ENCODE peak calls at places on chromosomes 11 and 22, in nine cellular contexts. One of them, this sample, is unnamed.

GRCh38 chr22:29269731-29270474 is 1.8 kb downstream of the EWSR1 start:
- ATAC-seq in body of pancreas: no peak
- ATAC-seq in memory B cell: no peak
- ATAC-seq in mucosa of descending colon: no peak
- ATAC-seq in activated naive CD4-positive, alpha-beta T cell treated with anti-CD3 and anti-CD28 coated beads, Interleukin-2, amount 50 U/mL, for 72 hours: no peak
- ATAC-seq in lower lobe of right lung: no peak
- ATAC-seq in heart right ventricle: no peak
- ATAC-seq in effector memory CD8-positive, alpha-beta T cell: no peak
- ATAC-seq in CD8-positive, alpha-beta T cell: no peak
- ATAC-seq in this sample: no peak

GRCh38 chr22:36470994-36471331 is 10.5 kb downstream of the TXN2 start:
- ATAC-seq in body of pancreas: no peak
- ATAC-seq in memory B cell: no peak
- ATAC-seq in mucosa of descending colon: peak; percentile 6
- ATAC-seq in activated naive CD4-positive, alpha-beta T cell treated with anti-CD3 and anti-CD28 coated beads, Interleukin-2, amount 50 U/mL, for 72 hours: no peak
- ATAC-seq in lower lobe of right lung: no peak
- ATAC-seq in heart right ventricle: no peak
- ATAC-seq in effector memory CD8-positive, alpha-beta T cell: no peak
- ATAC-seq in CD8-positive, alpha-beta T cell: no peak
- ATAC-seq in this sample: peak; percentile 12

GRCh38 chr22:45638197-45638596 is 33.4 kb upstream of the ATXN10 start:
- ATAC-seq in body of pancreas: no peak
- ATAC-seq in memory B cell: no peak
- ATAC-seq in mucosa of descending colon: no peak
- ATAC-seq in activated naive CD4-positive, alpha-beta T cell treated with anti-CD3 and anti-CD28 coated beads, Interleukin-2, amount 50 U/mL, for 72 hours: no peak
- ATAC-seq in lower lobe of right lung: no peak
- ATAC-seq in heart right ventricle: no peak
- ATAC-seq in effector memory CD8-positive, alpha-beta T cell: no peak
- ATAC-seq in CD8-positive, alpha-beta T cell: no peak
- ATAC-seq in this sample: no peak

GRCh38 chr11:124520253-124520854 is 23.1 kb downstream of the OR8B12 start:
- ATAC-seq in body of pancreas: no peak
- ATAC-seq in memory B cell: no peak
- ATAC-seq in mucosa of descending colon: no peak
- ATAC-seq in activated naive CD4-positive, alpha-beta T cell treated with anti-CD3 and anti-CD28 coated beads, Interleukin-2, amount 50 U/mL, for 72 hours: no peak
- ATAC-seq in lower lobe of right lung: no peak
- ATAC-seq in heart right ventricle: no peak
- ATAC-seq in effector memory CD8-positive, alpha-beta T cell: no peak
- ATAC-seq in CD8-positive, alpha-beta T cell: no peak
- ATAC-seq in this sample: no peak

GRCh38 chr11:118238947-118239346 is 13.2 kb downstream of the MPZL3 start:
- ATAC-seq in body of pancreas: no peak
- ATAC-seq in memory B cell: no peak
- ATAC-seq in mucosa of descending colon: no peak
- ATAC-seq in activated naive CD4-positive, alpha-beta T cell treated with anti-CD3 and anti-CD28 coated beads, Interleukin-2, amount 50 U/mL, for 72 hours: peak; percentile 30
- ATAC-seq in lower lobe of right lung: peak; percentile 20
- ATAC-seq in heart right ventricle: no peak
- ATAC-seq in effector memory CD8-positive, alpha-beta T cell: peak; percentile 12
- ATAC-seq in CD8-positive, alpha-beta T cell: no peak
- ATAC-seq in this sample: peak; percentile 7

GRCh38 chr11:120228794-120229384 is 11.1 kb upstream of the POU2F3 start:
- ATAC-seq in body of pancreas: no peak
- ATAC-seq in memory B cell: no peak
- ATAC-seq in mucosa of descending colon: no peak
- ATAC-seq in activated naive CD4-positive, alpha-beta T cell treated with anti-CD3 and anti-CD28 coated beads, Interleukin-2, amount 50 U/mL, for 72 hours: peak; percentile 20
- ATAC-seq in lower lobe of right lung: peak; percentile 4
- ATAC-seq in heart right ventricle: no peak
- ATAC-seq in effector memory CD8-positive, alpha-beta T cell: no peak
- ATAC-seq in CD8-positive, alpha-beta T cell: no peak
- ATAC-seq in this sample: no peak

GRCh38 chr22:34390400-34390799 is 470.1 kb upstream of the LARGE1 start:
- ATAC-seq in body of pancreas: no peak
- ATAC-seq in memory B cell: no peak
- ATAC-seq in mucosa of descending colon: no peak
- ATAC-seq in activated naive CD4-positive, alpha-beta T cell treated with anti-CD3 and anti-CD28 coated beads, Interleukin-2, amount 50 U/mL, for 72 hours: no peak
- ATAC-seq in lower lobe of right lung: no peak
- ATAC-seq in heart right ventricle: no peak
- ATAC-seq in effector memory CD8-positive, alpha-beta T cell: no peak
- ATAC-seq in CD8-positive, alpha-beta T cell: no peak
- ATAC-seq in this sample: no peak

GRCh38 chr11:117924631-117925170 is 4.5 kb downstream of the TMPRSS13 start:
- ATAC-seq in body of pancreas: no peak
- ATAC-seq in memory B cell: no peak
- ATAC-seq in mucosa of descending colon: no peak
- ATAC-seq in activated naive CD4-positive, alpha-beta T cell treated with anti-CD3 and anti-CD28 coated beads, Interleukin-2, amount 50 U/mL, for 72 hours: no peak
- ATAC-seq in lower lobe of right lung: no peak
- ATAC-seq in heart right ventricle: no peak
- ATAC-seq in effector memory CD8-positive, alpha-beta T cell: no peak
- ATAC-seq in CD8-positive, alpha-beta T cell: no peak
- ATAC-seq in this sample: no peak

GRCh38 chr11:76329084-76329648 is 51.8 kb downstream of the THAP12 start:
- ATAC-seq in body of pancreas: no peak
- ATAC-seq in memory B cell: no peak
- ATAC-seq in mucosa of descending colon: peak; percentile 27
- ATAC-seq in activated naive CD4-positive, alpha-beta T cell treated with anti-CD3 and anti-CD28 coated beads, Interleukin-2, amount 50 U/mL, for 72 hours: no peak
- ATAC-seq in lower lobe of right lung: peak; percentile 69
- ATAC-seq in heart right ventricle: no peak
- ATAC-seq in effector memory CD8-positive, alpha-beta T cell: no peak
- ATAC-seq in CD8-positive, alpha-beta T cell: no peak
- ATAC-seq in this sample: peak; percentile 53

GRCh38 chr11:13009921-13010736 is 1.0 kb downstream of the RASSF10 start:
- ATAC-seq in body of pancreas: peak; percentile 19
- ATAC-seq in memory B cell: no peak
- ATAC-seq in mucosa of descending colon: peak; percentile 33
- ATAC-seq in activated naive CD4-positive, alpha-beta T cell treated with anti-CD3 and anti-CD28 coated beads, Interleukin-2, amount 50 U/mL, for 72 hours: no peak
- ATAC-seq in lower lobe of right lung: peak; percentile 64
- ATAC-seq in heart right ventricle: peak; percentile 34
- ATAC-seq in effector memory CD8-positive, alpha-beta T cell: no peak
- ATAC-seq in CD8-positive, alpha-beta T cell: no peak
- ATAC-seq in this sample: peak; percentile 52

GRCh38 chr11:125330462-125331325 is 165.4 kb downstream of the FEZ1 start:
- ATAC-seq in body of pancreas: no peak
- ATAC-seq in memory B cell: no peak
- ATAC-seq in mucosa of descending colon: no peak
- ATAC-seq in activated naive CD4-positive, alpha-beta T cell treated with anti-CD3 and anti-CD28 coated beads, Interleukin-2, amount 50 U/mL, for 72 hours: no peak
- ATAC-seq in lower lobe of right lung: no peak
- ATAC-seq in heart right ventricle: no peak
- ATAC-seq in effector memory CD8-positive, alpha-beta T cell: no peak
- ATAC-seq in CD8-positive, alpha-beta T cell: no peak
- ATAC-seq in this sample: no peak

GRCh38 chr11:59943996-59944395 is 5.8 kb downstream of the OOSP1 start:
- ATAC-seq in body of pancreas: no peak
- ATAC-seq in memory B cell: no peak
- ATAC-seq in mucosa of descending colon: no peak
- ATAC-seq in activated naive CD4-positive, alpha-beta T cell treated with anti-CD3 and anti-CD28 coated beads, Interleukin-2, amount 50 U/mL, for 72 hours: no peak
- ATAC-seq in lower lobe of right lung: no peak
- ATAC-seq in heart right ventricle: no peak
- ATAC-seq in effector memory CD8-positive, alpha-beta T cell: no peak
- ATAC-seq in CD8-positive, alpha-beta T cell: no peak
- ATAC-seq in this sample: no peak

GRCh38 chr11:134069426-134069921 is 602 bp downstream of the JAM3 start:
- ATAC-seq in body of pancreas: peak; percentile 34
- ATAC-seq in memory B cell: no peak
- ATAC-seq in mucosa of descending colon: peak; percentile 22
- ATAC-seq in activated naive CD4-positive, alpha-beta T cell treated with anti-CD3 and anti-CD28 coated beads, Interleukin-2, amount 50 U/mL, for 72 hours: no peak
- ATAC-seq in lower lobe of right lung: peak; percentile 57
- ATAC-seq in heart right ventricle: peak; percentile 68
- ATAC-seq in effector memory CD8-positive, alpha-beta T cell: no peak
- ATAC-seq in CD8-positive, alpha-beta T cell: no peak
- ATAC-seq in this sample: peak; percentile 42

GRCh38 chr11:94433049-94433448 is 31.8 kb upstream of the GPR83 start:
- ATAC-seq in body of pancreas: no peak
- ATAC-seq in memory B cell: no peak
- ATAC-seq in mucosa of descending colon: no peak
- ATAC-seq in activated naive CD4-positive, alpha-beta T cell treated with anti-CD3 and anti-CD28 coated beads, Interleukin-2, amount 50 U/mL, for 72 hours: no peak
- ATAC-seq in lower lobe of right lung: no peak
- ATAC-seq in heart right ventricle: no peak
- ATAC-seq in effector memory CD8-positive, alpha-beta T cell: no peak
- ATAC-seq in CD8-positive, alpha-beta T cell: no peak
- ATAC-seq in this sample: peak; percentile 32

GRCh38 chr22:37659066-37659896 is 758 bp downstream of the PDXP start:
- ATAC-seq in body of pancreas: peak; percentile 14
- ATAC-seq in memory B cell: peak; percentile 7
- ATAC-seq in mucosa of descending colon: peak; percentile 57
- ATAC-seq in activated naive CD4-positive, alpha-beta T cell treated with anti-CD3 and anti-CD28 coated beads, Interleukin-2, amount 50 U/mL, for 72 hours: peak; percentile 2
- ATAC-seq in lower lobe of right lung: no peak
- ATAC-seq in heart right ventricle: no peak
- ATAC-seq in effector memory CD8-positive, alpha-beta T cell: no peak
- ATAC-seq in CD8-positive, alpha-beta T cell: no peak
- ATAC-seq in this sample: no peak

GRCh38 chr22:43867839-43868652 is 5.7 kb upstream of the SULT4A1 start:
- ATAC-seq in body of pancreas: no peak
- ATAC-seq in memory B cell: no peak
- ATAC-seq in mucosa of descending colon: peak; percentile 36
- ATAC-seq in activated naive CD4-positive, alpha-beta T cell treated with anti-CD3 and anti-CD28 coated beads, Interleukin-2, amount 50 U/mL, for 72 hours: no peak
- ATAC-seq in lower lobe of right lung: peak; percentile 62
- ATAC-seq in heart right ventricle: peak; percentile 64
- ATAC-seq in effector memory CD8-positive, alpha-beta T cell: no peak
- ATAC-seq in CD8-positive, alpha-beta T cell: no peak
- ATAC-seq in this sample: peak; percentile 51

GRCh38 chr11:96219981-96220623 is 122.9 kb downstream of the MAML2 start:
- ATAC-seq in body of pancreas: no peak
- ATAC-seq in memory B cell: peak; percentile 23
- ATAC-seq in mucosa of descending colon: peak; percentile 53
- ATAC-seq in activated naive CD4-positive, alpha-beta T cell treated with anti-CD3 and anti-CD28 coated beads, Interleukin-2, amount 50 U/mL, for 72 hours: no peak
- ATAC-seq in lower lobe of right lung: peak; percentile 64
- ATAC-seq in heart right ventricle: peak; percentile 65
- ATAC-seq in effector memory CD8-positive, alpha-beta T cell: peak; percentile 17
- ATAC-seq in CD8-positive, alpha-beta T cell: peak; percentile 24
- ATAC-seq in this sample: peak; percentile 32

GRCh38 chr11:13316528-13316961 is 39.0 kb downstream of the BMAL1 start:
- ATAC-seq in body of pancreas: no peak
- ATAC-seq in memory B cell: peak; percentile 32
- ATAC-seq in mucosa of descending colon: peak; percentile 25
- ATAC-seq in activated naive CD4-positive, alpha-beta T cell treated with anti-CD3 and anti-CD28 coated beads, Interleukin-2, amount 50 U/mL, for 72 hours: peak; percentile 81
- ATAC-seq in lower lobe of right lung: peak; percentile 82
- ATAC-seq in heart right ventricle: peak; percentile 37
- ATAC-seq in effector memory CD8-positive, alpha-beta T cell: peak; percentile 24
- ATAC-seq in CD8-positive, alpha-beta T cell: no peak
- ATAC-seq in this sample: no peak

GRCh38 chr11:95699631-95700470 is 89.7 kb downstream of the FAM76B start:
- ATAC-seq in body of pancreas: no peak
- ATAC-seq in memory B cell: peak; percentile 55
- ATAC-seq in mucosa of descending colon: peak; percentile 46
- ATAC-seq in activated naive CD4-positive, alpha-beta T cell treated with anti-CD3 and anti-CD28 coated beads, Interleukin-2, amount 50 U/mL, for 72 hours: peak; percentile 62
- ATAC-seq in lower lobe of right lung: no peak
- ATAC-seq in heart right ventricle: no peak
- ATAC-seq in effector memory CD8-positive, alpha-beta T cell: peak; percentile 76
- ATAC-seq in CD8-positive, alpha-beta T cell: peak; percentile 76
- ATAC-seq in this sample: no peak

GRCh38 chr11:42857344-42857743 is 454.5 kb upstream of the API5 start:
- ATAC-seq in body of pancreas: no peak
- ATAC-seq in memory B cell: no peak
- ATAC-seq in mucosa of descending colon: no peak
- ATAC-seq in activated naive CD4-positive, alpha-beta T cell treated with anti-CD3 and anti-CD28 coated beads, Interleukin-2, amount 50 U/mL, for 72 hours: no peak
- ATAC-seq in lower lobe of right lung: no peak
- ATAC-seq in heart right ventricle: no peak
- ATAC-seq in effector memory CD8-positive, alpha-beta T cell: no peak
- ATAC-seq in CD8-positive, alpha-beta T cell: no peak
- ATAC-seq in this sample: no peak

GRCh38 chr22:38115423-38116205 is 5.1 kb upstream of the BAIAP2L2 start:
- ATAC-seq in body of pancreas: no peak
- ATAC-seq in memory B cell: no peak
- ATAC-seq in mucosa of descending colon: no peak
- ATAC-seq in activated naive CD4-positive, alpha-beta T cell treated with anti-CD3 and anti-CD28 coated beads, Interleukin-2, amount 50 U/mL, for 72 hours: no peak
- ATAC-seq in lower lobe of right lung: no peak
- ATAC-seq in heart right ventricle: no peak
- ATAC-seq in effector memory CD8-positive, alpha-beta T cell: no peak
- ATAC-seq in CD8-positive, alpha-beta T cell: no peak
- ATAC-seq in this sample: no peak

GRCh38 chr11:94758671-94759070 is 9.5 kb upstream of the AMOTL1 start:
- ATAC-seq in body of pancreas: no peak
- ATAC-seq in memory B cell: no peak
- ATAC-seq in mucosa of descending colon: no peak
- ATAC-seq in activated naive CD4-positive, alpha-beta T cell treated with anti-CD3 and anti-CD28 coated beads, Interleukin-2, amount 50 U/mL, for 72 hours: no peak
- ATAC-seq in lower lobe of right lung: no peak
- ATAC-seq in heart right ventricle: no peak
- ATAC-seq in effector memory CD8-positive, alpha-beta T cell: no peak
- ATAC-seq in CD8-positive, alpha-beta T cell: no peak
- ATAC-seq in this sample: no peak

GRCh38 chr11:3841426-3842304 is 906 bp upstream of the RHOG start:
- ATAC-seq in body of pancreas: peak; percentile 77
- ATAC-seq in memory B cell: no peak
- ATAC-seq in mucosa of descending colon: peak; percentile 77
- ATAC-seq in activated naive CD4-positive, alpha-beta T cell treated with anti-CD3 and anti-CD28 coated beads, Interleukin-2, amount 50 U/mL, for 72 hours: no peak
- ATAC-seq in lower lobe of right lung: peak; percentile 86
- ATAC-seq in heart right ventricle: peak; percentile 81
- ATAC-seq in effector memory CD8-positive, alpha-beta T cell: peak; percentile 74
- ATAC-seq in CD8-positive, alpha-beta T cell: peak; percentile 27
- ATAC-seq in this sample: peak; percentile 74

GRCh38 chr22:25420925-25421904 is 143.3 kb upstream of the GRK3 start:
- ATAC-seq in body of pancreas: no peak
- ATAC-seq in memory B cell: peak; percentile 30
- ATAC-seq in mucosa of descending colon: peak; percentile 70
- ATAC-seq in activated naive CD4-positive, alpha-beta T cell treated with anti-CD3 and anti-CD28 coated beads, Interleukin-2, amount 50 U/mL, for 72 hours: no peak
- ATAC-seq in lower lobe of right lung: peak; percentile 20
- ATAC-seq in heart right ventricle: no peak
- ATAC-seq in effector memory CD8-positive, alpha-beta T cell: no peak
- ATAC-seq in CD8-positive, alpha-beta T cell: no peak
- ATAC-seq in this sample: peak; percentile 28

GRCh38 chr11:20021771-20022362 is 138.4 kb downstream of the DBX1 start:
- ATAC-seq in body of pancreas: no peak
- ATAC-seq in memory B cell: no peak
- ATAC-seq in mucosa of descending colon: no peak
- ATAC-seq in activated naive CD4-positive, alpha-beta T cell treated with anti-CD3 and anti-CD28 coated beads, Interleukin-2, amount 50 U/mL, for 72 hours: no peak
- ATAC-seq in lower lobe of right lung: no peak
- ATAC-seq in heart right ventricle: no peak
- ATAC-seq in effector memory CD8-positive, alpha-beta T cell: no peak
- ATAC-seq in CD8-positive, alpha-beta T cell: no peak
- ATAC-seq in this sample: no peak

GRCh38 chr11:37858398-37858797 is 1260.4 kb upstream of the RAG2 start:
- ATAC-seq in body of pancreas: no peak
- ATAC-seq in memory B cell: no peak
- ATAC-seq in mucosa of descending colon: no peak
- ATAC-seq in activated naive CD4-positive, alpha-beta T cell treated with anti-CD3 and anti-CD28 coated beads, Interleukin-2, amount 50 U/mL, for 72 hours: no peak
- ATAC-seq in lower lobe of right lung: no peak
- ATAC-seq in heart right ventricle: no peak
- ATAC-seq in effector memory CD8-positive, alpha-beta T cell: no peak
- ATAC-seq in CD8-positive, alpha-beta T cell: no peak
- ATAC-seq in this sample: no peak

GRCh38 chr11:129937592-129938238 is 42.3 kb upstream of the NFRKB start:
- ATAC-seq in body of pancreas: no peak
- ATAC-seq in memory B cell: no peak
- ATAC-seq in mucosa of descending colon: no peak
- ATAC-seq in activated naive CD4-positive, alpha-beta T cell treated with anti-CD3 and anti-CD28 coated beads, Interleukin-2, amount 50 U/mL, for 72 hours: no peak
- ATAC-seq in lower lobe of right lung: no peak
- ATAC-seq in heart right ventricle: no peak
- ATAC-seq in effector memory CD8-positive, alpha-beta T cell: no peak
- ATAC-seq in CD8-positive, alpha-beta T cell: no peak
- ATAC-seq in this sample: no peak

GRCh38 chr11:77191823-77192495 is 63.9 kb downstream of the MYO7A start:
- ATAC-seq in body of pancreas: peak; percentile 91
- ATAC-seq in memory B cell: peak; percentile 42
- ATAC-seq in mucosa of descending colon: peak; percentile 75
- ATAC-seq in activated naive CD4-positive, alpha-beta T cell treated with anti-CD3 and anti-CD28 coated beads, Interleukin-2, amount 50 U/mL, for 72 hours: peak; percentile 50
- ATAC-seq in lower lobe of right lung: peak; percentile 74
- ATAC-seq in heart right ventricle: no peak
- ATAC-seq in effector memory CD8-positive, alpha-beta T cell: peak; percentile 39
- ATAC-seq in CD8-positive, alpha-beta T cell: peak; percentile 84
- ATAC-seq in this sample: peak; percentile 75

GRCh38 chr11:114154271-114155047 is 94.9 kb downstream of the ZBTB16 start:
- ATAC-seq in body of pancreas: peak; percentile 76
- ATAC-seq in memory B cell: no peak
- ATAC-seq in mucosa of descending colon: peak; percentile 22
- ATAC-seq in activated naive CD4-positive, alpha-beta T cell treated with anti-CD3 and anti-CD28 coated beads, Interleukin-2, amount 50 U/mL, for 72 hours: no peak
- ATAC-seq in lower lobe of right lung: peak; percentile 72
- ATAC-seq in heart right ventricle: no peak
- ATAC-seq in effector memory CD8-positive, alpha-beta T cell: no peak
- ATAC-seq in CD8-positive, alpha-beta T cell: no peak
- ATAC-seq in this sample: peak; percentile 55

GRCh38 chr11:73400293-73400692 is 24.1 kb downstream of the RELT start:
- ATAC-seq in body of pancreas: no peak
- ATAC-seq in memory B cell: no peak
- ATAC-seq in mucosa of descending colon: no peak
- ATAC-seq in activated naive CD4-positive, alpha-beta T cell treated with anti-CD3 and anti-CD28 coated beads, Interleukin-2, amount 50 U/mL, for 72 hours: no peak
- ATAC-seq in lower lobe of right lung: no peak
- ATAC-seq in heart right ventricle: no peak
- ATAC-seq in effector memory CD8-positive, alpha-beta T cell: no peak
- ATAC-seq in CD8-positive, alpha-beta T cell: no peak
- ATAC-seq in this sample: no peak

GRCh38 chr11:47955356-47955755 is 25.0 kb upstream of the PTPRJ start:
- ATAC-seq in body of pancreas: no peak
- ATAC-seq in memory B cell: no peak
- ATAC-seq in mucosa of descending colon: peak; percentile 67
- ATAC-seq in activated naive CD4-positive, alpha-beta T cell treated with anti-CD3 and anti-CD28 coated beads, Interleukin-2, amount 50 U/mL, for 72 hours: no peak
- ATAC-seq in lower lobe of right lung: no peak
- ATAC-seq in heart right ventricle: no peak
- ATAC-seq in effector memory CD8-positive, alpha-beta T cell: no peak
- ATAC-seq in CD8-positive, alpha-beta T cell: no peak
- ATAC-seq in this sample: no peak